ENCODE peak calls at places on chromosome 4, in six cellular contexts. One of them, this sample, is unnamed.
A peak's percentile ranks its signal among the peaks of the same experiment; 100 is the strongest.

GRCh38 chr4:92265066-92265465 is 38.7 kb upstream of the GRID2 start:
- DNase-seq in CD4-positive, alpha-beta memory T cell: no peak
- DNase-seq in heart left ventricle: no peak
- DNase-seq in mucosa of descending colon: no peak
- DNase-seq in GM23248: no peak
- DNase-seq in thyroid gland: no peak
- DNase-seq in this sample: no peak

GRCh38 chr4:33658971-33659370 is 2585.3 kb downstream of the ARAP2 start:
- DNase-seq in GM23248: no peak
- DNase-seq in mucosa of descending colon: no peak
- DNase-seq in CD4-positive, alpha-beta memory T cell: no peak
- DNase-seq in thyroid gland: no peak
- DNase-seq in heart left ventricle: no peak
- DNase-seq in this sample: no peak

GRCh38 chr4:101762544-101762943 is 28.0 kb upstream of the BANK1 start:
- DNase-seq in mucosa of descending colon: no peak
- DNase-seq in GM23248: no peak
- DNase-seq in heart left ventricle: no peak
- DNase-seq in thyroid gland: no peak
- DNase-seq in CD4-positive, alpha-beta memory T cell: no peak
- DNase-seq in this sample: no peak

GRCh38 chr4:59200992-59201391 is 1999.1 kb upstream of the ADGRL3 start:
- DNase-seq in CD4-positive, alpha-beta memory T cell: no peak
- DNase-seq in mucosa of descending colon: no peak
- DNase-seq in GM23248: no peak
- DNase-seq in heart left ventricle: no peak
- DNase-seq in thyroid gland: no peak
- DNase-seq in this sample: no peak

GRCh38 chr4:54213812-54214211 is 15.3 kb upstream of the PDGFRA start:
- DNase-seq in heart left ventricle: peak; percentile 31
- DNase-seq in thyroid gland: no peak
- DNase-seq in CD4-positive, alpha-beta memory T cell: no peak
- DNase-seq in mucosa of descending colon: no peak
- DNase-seq in GM23248: peak; percentile 75
- DNase-seq in this sample: no peak

GRCh38 chr4:1041147-1041935 is 29.9 kb downstream of the FGFRL1 start:
- DNase-seq in GM23248: peak; percentile 82
- DNase-seq in mucosa of descending colon: no peak
- DNase-seq in thyroid gland: peak; percentile 96
- DNase-seq in CD4-positive, alpha-beta memory T cell: no peak
- DNase-seq in heart left ventricle: no peak
- DNase-seq in this sample: no peak

GRCh38 chr4:189021831-189022230 is 882.6 kb downstream of the TRIML1 start:
- DNase-seq in GM23248: peak; percentile 7
- DNase-seq in heart left ventricle: no peak
- DNase-seq in mucosa of descending colon: no peak
- DNase-seq in thyroid gland: peak; percentile 19
- DNase-seq in CD4-positive, alpha-beta memory T cell: no peak
- DNase-seq in this sample: no peak

GRCh38 chr4:40931238-40931637 is 181.5 kb downstream of the NSUN7 start:
- DNase-seq in heart left ventricle: no peak
- DNase-seq in GM23248: no peak
- DNase-seq in CD4-positive, alpha-beta memory T cell: no peak
- DNase-seq in mucosa of descending colon: no peak
- DNase-seq in thyroid gland: no peak
- DNase-seq in this sample: no peak

GRCh38 chr4:23934915-23935314 is 45.1 kb upstream of the PPARGC1A start:
- DNase-seq in mucosa of descending colon: no peak
- DNase-seq in GM23248: peak; percentile 91
- DNase-seq in CD4-positive, alpha-beta memory T cell: no peak
- DNase-seq in heart left ventricle: peak; percentile 86
- DNase-seq in thyroid gland: peak; percentile 71
- DNase-seq in this sample: no peak

GRCh38 chr4:78675325-78675724 is 100.8 kb upstream of the BMP2K start:
- DNase-seq in heart left ventricle: no peak
- DNase-seq in CD4-positive, alpha-beta memory T cell: no peak
- DNase-seq in mucosa of descending colon: no peak
- DNase-seq in GM23248: no peak
- DNase-seq in thyroid gland: no peak
- DNase-seq in this sample: no peak

GRCh38 chr4:137749466-137749865 is 217.2 kb upstream of the PCDH18 start:
- DNase-seq in mucosa of descending colon: no peak
- DNase-seq in heart left ventricle: no peak
- DNase-seq in thyroid gland: no peak
- DNase-seq in GM23248: peak; percentile 60
- DNase-seq in CD4-positive, alpha-beta memory T cell: no peak
- DNase-seq in this sample: no peak

GRCh38 chr4:182391111-182391684 is 148.0 kb downstream of the TENM3 start:
- DNase-seq in thyroid gland: no peak
- DNase-seq in heart left ventricle: no peak
- DNase-seq in CD4-positive, alpha-beta memory T cell: no peak
- DNase-seq in GM23248: no peak
- DNase-seq in mucosa of descending colon: no peak
- DNase-seq in this sample: no peak

GRCh38 chr4:141435446-141436225 is 200.7 kb upstream of the IL15 start:
- DNase-seq in GM23248: peak; percentile 58
- DNase-seq in CD4-positive, alpha-beta memory T cell: no peak
- DNase-seq in thyroid gland: no peak
- DNase-seq in heart left ventricle: no peak
- DNase-seq in mucosa of descending colon: no peak
- DNase-seq in this sample: no peak

GRCh38 chr4:102799816-102800215 is 27.5 kb downstream of the UBE2D3 start:
- DNase-seq in thyroid gland: no peak
- DNase-seq in heart left ventricle: no peak
- DNase-seq in CD4-positive, alpha-beta memory T cell: no peak
- DNase-seq in mucosa of descending colon: no peak
- DNase-seq in GM23248: peak; percentile 62
- DNase-seq in this sample: no peak

GRCh38 chr4:164012396-164013027 is 518.0 kb downstream of the TMA16 start:
- DNase-seq in heart left ventricle: no peak
- DNase-seq in thyroid gland: no peak
- DNase-seq in GM23248: no peak
- DNase-seq in mucosa of descending colon: no peak
- DNase-seq in CD4-positive, alpha-beta memory T cell: peak; percentile 19
- DNase-seq in this sample: no peak

GRCh38 chr4:92359481-92359880 is 55.7 kb downstream of the GRID2 start:
- DNase-seq in thyroid gland: peak; percentile 8
- DNase-seq in heart left ventricle: no peak
- DNase-seq in GM23248: no peak
- DNase-seq in mucosa of descending colon: no peak
- DNase-seq in CD4-positive, alpha-beta memory T cell: no peak
- DNase-seq in this sample: no peak

GRCh38 chr4:34720563-34720962 is 1523.8 kb downstream of the ARAP2 start:
- DNase-seq in mucosa of descending colon: no peak
- DNase-seq in CD4-positive, alpha-beta memory T cell: no peak
- DNase-seq in GM23248: peak; percentile 60
- DNase-seq in thyroid gland: no peak
- DNase-seq in heart left ventricle: no peak
- DNase-seq in this sample: no peak

GRCh38 chr4:139014391-139015268 is 951 bp upstream of the NOCT start:
- DNase-seq in CD4-positive, alpha-beta memory T cell: no peak
- DNase-seq in mucosa of descending colon: no peak
- DNase-seq in heart left ventricle: no peak
- DNase-seq in GM23248: peak; percentile 88
- DNase-seq in thyroid gland: no peak
- DNase-seq in this sample: peak; percentile 17

GRCh38 chr4:171582961-171583581 is 230.1 kb upstream of the GALNTL6 start:
- DNase-seq in thyroid gland: no peak
- DNase-seq in CD4-positive, alpha-beta memory T cell: no peak
- DNase-seq in mucosa of descending colon: no peak
- DNase-seq in GM23248: no peak
- DNase-seq in heart left ventricle: no peak
- DNase-seq in this sample: no peak

GRCh38 chr4:77433102-77433733 is 172.4 kb upstream of the CXCL13 start:
- DNase-seq in thyroid gland: peak; percentile 28
- DNase-seq in CD4-positive, alpha-beta memory T cell: peak; percentile 34
- DNase-seq in heart left ventricle: no peak
- DNase-seq in mucosa of descending colon: no peak
- DNase-seq in GM23248: peak; percentile 59
- DNase-seq in this sample: no peak

GRCh38 chr4:105206214-105206613 is 59.5 kb downstream of the TET2 start:
- DNase-seq in mucosa of descending colon: no peak
- DNase-seq in CD4-positive, alpha-beta memory T cell: no peak
- DNase-seq in GM23248: no peak
- DNase-seq in heart left ventricle: no peak
- DNase-seq in thyroid gland: no peak
- DNase-seq in this sample: no peak

GRCh38 chr4:83189631-83190136 is 75.2 kb upstream of the PLAC8 start:
- DNase-seq in CD4-positive, alpha-beta memory T cell: no peak
- DNase-seq in mucosa of descending colon: no peak
- DNase-seq in heart left ventricle: no peak
- DNase-seq in GM23248: no peak
- DNase-seq in thyroid gland: no peak
- DNase-seq in this sample: no peak

GRCh38 chr4:101345596-101346311 is 1.6 kb downstream of the PPP3CA start:
- DNase-seq in GM23248: peak; percentile 69
- DNase-seq in mucosa of descending colon: peak; percentile 76
- DNase-seq in heart left ventricle: peak; percentile 73
- DNase-seq in thyroid gland: peak; percentile 72
- DNase-seq in CD4-positive, alpha-beta memory T cell: peak; percentile 61
- DNase-seq in this sample: peak; percentile 53

DNA sequence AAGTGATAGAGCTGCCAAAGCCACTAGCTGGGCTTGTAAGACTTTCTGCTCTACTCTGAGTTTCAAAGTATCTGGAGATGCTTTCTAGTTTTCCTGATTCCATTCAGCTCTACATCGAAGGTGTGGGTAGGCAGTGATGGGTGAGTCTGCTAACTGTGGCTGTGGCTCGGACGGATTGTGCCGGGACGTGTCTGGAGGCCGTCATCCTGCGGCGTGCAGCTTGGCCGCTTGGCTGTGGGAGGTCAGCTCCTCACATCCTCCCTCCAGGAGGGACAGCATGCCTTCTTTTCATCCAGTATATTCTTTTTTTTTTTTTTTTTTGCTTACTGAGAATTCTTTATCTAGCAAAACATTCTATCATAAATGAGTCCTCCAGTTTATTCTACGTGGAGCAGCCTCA is 77.9 kb upstream of the AADAT start:
- DNase-seq in GM23248: no peak
- DNase-seq in heart left ventricle: no peak
- DNase-seq in mucosa of descending colon: no peak
- DNase-seq in thyroid gland: no peak
- DNase-seq in CD4-positive, alpha-beta memory T cell: no peak
- DNase-seq in this sample: no peak
- H3K4me1 ChIP-seq in GM23248: no peaks in the 10 kb centered on the region
- H3K4me1 ChIP-seq in heart left ventricle: no peaks in the 10 kb centered on the region
- H3K4me1 ChIP-seq in mucosa of descending colon: no peaks in the 10 kb centered on the region
- H3K4me1 ChIP-seq in thyroid gland: no peaks in the 10 kb centered on the region
- H3K4me1 ChIP-seq in CD4-positive, alpha-beta memory T cell: no peaks in the 10 kb centered on the region
- H3K4me1 ChIP-seq in this sample: no peaks in the 10 kb centered on the region

GRCh38 chr4:7964890-7965662 is 25.4 kb upstream of the AFAP1 start:
- DNase-seq in thyroid gland: no peak
- DNase-seq in GM23248: peak; percentile 73
- DNase-seq in mucosa of descending colon: no peak
- DNase-seq in CD4-positive, alpha-beta memory T cell: peak; percentile 61
- DNase-seq in heart left ventricle: peak; percentile 71
- DNase-seq in this sample: no peak
- H3K4me1 ChIP-seq in thyroid gland: peaks cover 11% of the 10 kb centered on the region
- H3K4me1 ChIP-seq in GM23248: peaks cover 34% of the 10 kb centered on the region
- H3K4me1 ChIP-seq in mucosa of descending colon: peaks cover 5% of the 10 kb centered on the region
- H3K4me1 ChIP-seq in CD4-positive, alpha-beta memory T cell: peaks cover 60% of the 10 kb centered on the region
- H3K4me1 ChIP-seq in heart left ventricle: peaks cover 42% of the 10 kb centered on the region
- H3K4me1 ChIP-seq in this sample: no peaks in the 10 kb centered on the region

GRCh38 chr4:53015681-53016080 is 153.6 kb downstream of the RASL11B start:
- DNase-seq in CD4-positive, alpha-beta memory T cell: no peak
- DNase-seq in heart left ventricle: peak; percentile 36
- DNase-seq in thyroid gland: no peak
- DNase-seq in mucosa of descending colon: no peak
- DNase-seq in GM23248: peak; percentile 70
- DNase-seq in this sample: no peak
- H3K4me1 ChIP-seq in CD4-positive, alpha-beta memory T cell: peaks cover 34% of the 10 kb centered on the region
- H3K4me1 ChIP-seq in heart left ventricle: peaks cover 48% of the 10 kb centered on the region
- H3K4me1 ChIP-seq in thyroid gland: peaks cover 25% of the 10 kb centered on the region
- H3K4me1 ChIP-seq in mucosa of descending colon: peaks cover 5% of the 10 kb centered on the region
- H3K4me1 ChIP-seq in GM23248: peaks cover 74% of the 10 kb centered on the region
- H3K4me1 ChIP-seq in this sample: peaks cover 52% of the 10 kb centered on the region

GRCh38 chr4:80069837-80070788 is 2.9 kb downstream of the ANTXR2 start:
- DNase-seq in mucosa of descending colon: no peak
- DNase-seq in GM23248: peak; percentile 74
- DNase-seq in thyroid gland: no peak
- DNase-seq in heart left ventricle: no peak
- DNase-seq in CD4-positive, alpha-beta memory T cell: no peak
- DNase-seq in this sample: no peak
- H3K4me1 ChIP-seq in mucosa of descending colon: peaks cover 8% of the 10 kb centered on the region
- H3K4me1 ChIP-seq in GM23248: peaks cover 44% of the 10 kb centered on the region
- H3K4me1 ChIP-seq in thyroid gland: peaks cover 6% of the 10 kb centered on the region
- H3K4me1 ChIP-seq in heart left ventricle: peaks cover 42% of the 10 kb centered on the region
- H3K4me1 ChIP-seq in CD4-positive, alpha-beta memory T cell: peaks cover 82% of the 10 kb centered on the region
- H3K4me1 ChIP-seq in this sample: no peaks in the 10 kb centered on the region

GRCh38 chr4:3384391-3384770 is 57.4 kb upstream of the HGFAC start:
- DNase-seq in thyroid gland: no peak
- DNase-seq in GM23248: no peak
- DNase-seq in CD4-positive, alpha-beta memory T cell: no peak
- DNase-seq in heart left ventricle: no peak
- DNase-seq in mucosa of descending colon: no peak
- DNase-seq in this sample: no peak
- H3K4me1 ChIP-seq in thyroid gland: peaks cover 7% of the 10 kb centered on the region
- H3K4me1 ChIP-seq in GM23248: peaks cover 16% of the 10 kb centered on the region
- H3K4me1 ChIP-seq in CD4-positive, alpha-beta memory T cell: no peaks in the 10 kb centered on the region
- H3K4me1 ChIP-seq in heart left ventricle: peaks cover 41% of the 10 kb centered on the region
- H3K4me1 ChIP-seq in mucosa of descending colon: peaks cover 6% of the 10 kb centered on the region
- H3K4me1 ChIP-seq in this sample: no peaks in the 10 kb centered on the region

GRCh38 chr4:98517444-98518021 is 140.9 kb downstream of the TSPAN5 start:
- DNase-seq in thyroid gland: no peak
- DNase-seq in CD4-positive, alpha-beta memory T cell: no peak
- DNase-seq in GM23248: no peak
- DNase-seq in heart left ventricle: no peak
- DNase-seq in mucosa of descending colon: no peak
- DNase-seq in this sample: no peak

GRCh38 chr4:98514930-98515809 is 143.2 kb downstream of the TSPAN5 start:
- DNase-seq in mucosa of descending colon: no peak
- DNase-seq in GM23248: peak; percentile 37
- DNase-seq in heart left ventricle: no peak
- DNase-seq in thyroid gland: no peak
- DNase-seq in CD4-positive, alpha-beta memory T cell: no peak
- DNase-seq in this sample: no peak

GRCh38 chr4:98518555-98519267 is 139.7 kb downstream of the TSPAN5 start:
- DNase-seq in heart left ventricle: no peak
- DNase-seq in mucosa of descending colon: no peak
- DNase-seq in thyroid gland: no peak
- DNase-seq in CD4-positive, alpha-beta memory T cell: no peak
- DNase-seq in GM23248: no peak
- DNase-seq in this sample: no peak

GRCh38 chr4:98516441-98517323 is 141.7 kb downstream of the TSPAN5 start:
- DNase-seq in CD4-positive, alpha-beta memory T cell: no peak
- DNase-seq in thyroid gland: no peak
- DNase-seq in mucosa of descending colon: no peak
- DNase-seq in heart left ventricle: no peak
- DNase-seq in GM23248: peak; percentile 48
- DNase-seq in this sample: no peak

GRCh38 chr4:98516042-98516440 is 142.4 kb downstream of the TSPAN5 start:
- DNase-seq in GM23248: peak; percentile 93
- DNase-seq in mucosa of descending colon: no peak
- DNase-seq in heart left ventricle: no peak
- DNase-seq in CD4-positive, alpha-beta memory T cell: no peak
- DNase-seq in thyroid gland: no peak
- DNase-seq in this sample: no peak
- H3K4me1 ChIP-seq in GM23248: peaks cover 61% of the 10 kb centered on the region
- H3K4me1 ChIP-seq in mucosa of descending colon: no peaks in the 10 kb centered on the region
- H3K4me1 ChIP-seq in heart left ventricle: peaks cover 33% of the 10 kb centered on the region
- H3K4me1 ChIP-seq in CD4-positive, alpha-beta memory T cell: peaks cover 37% of the 10 kb centered on the region
- H3K4me1 ChIP-seq in thyroid gland: peaks cover 9% of the 10 kb centered on the region
- H3K4me1 ChIP-seq in this sample: no peaks in the 10 kb centered on the region

This sample was measured in pancreas.